ENCODE peak calls at places on chromosomes 2 and 18, in ten cellular contexts. H, L, M, Y, A, I, P, F, U and W are unnamed samples.

GRCh38 chr2:219737270-219737691 is 109.9 kb downstream of the SLC4A3 start:
- DNase-seq in H (peak), L (peak), M (no peak), Y (no peak), A (peak), I (no peak), P (no peak), F (no peak), U (no peak), W (no peak)

GRCh38 chr18:31267823-31268481 is 50.0 kb upstream of the DSG1 start:
- DNase-seq in H (no peak), L (no peak), M (no peak), Y (no peak), A (no peak), I (no peak), P (no peak), F (no peak), U (no peak), W (no peak)

GRCh38 chr2:107259011-107259410 is 373.0 kb upstream of the ST6GAL2 start:
- DNase-seq in H (no peak), L (no peak), M (no peak), Y (no peak), A (no peak), I (no peak), P (no peak), F (no peak), U (no peak), W (no peak)

GRCh38 chr2:174028935-174029334 is 63.8 kb upstream of the SP3 start:
- DNase-seq in H (no peak), L (no peak), M (no peak), Y (no peak), A (no peak), I (no peak), P (no peak), F (no peak), U (no peak), W (no peak)

GRCh38 chr2:194559523-194559922 is 1097.5 kb upstream of the SLC39A10 start:
- DNase-seq in H (no peak), L (no peak), M (no peak), Y (no peak), A (no peak), I (no peak), P (no peak), F (no peak), U (no peak), W (no peak)

GRCh38 chr2:207467716-207468347 is 61.9 kb upstream of the CREB1 start:
- DNase-seq in H (no peak), L (no peak), M (no peak), Y (no peak), A (no peak), I (no peak), P (no peak), F (no peak), U (no peak), W (no peak)

GRCh38 chr2:101251844-101252407 is 760 bp upstream of the CNOT11 start:
- DNase-seq in H (no peak), L (peak), M (peak), Y (peak), A (peak), I (peak), P (no peak), F (peak), U (peak), W (peak)

GRCh38 chr2:240141736-240142135 is 1.3 kb upstream of the OTOS start:
- DNase-seq in H (no peak), L (no peak), M (no peak), Y (no peak), A (no peak), I (no peak), P (no peak), F (no peak), U (no peak), W (no peak)

GRCh38 chr18:21853020-21853419 is 112.4 kb downstream of the MIB1 start:
- DNase-seq in H (no peak), L (no peak), M (peak), Y (no peak), A (no peak), I (no peak), P (no peak), F (no peak), U (no peak), W (no peak)

GRCh38 chr2:135186054-135186453 is 134.0 kb downstream of the RAB3GAP1 start:
- DNase-seq in H (no peak), L (no peak), M (no peak), Y (no peak), A (no peak), I (no peak), P (no peak), F (no peak), U (no peak), W (no peak)

GRCh38 chr2:127675335-127676261 is at the start of gene LIMS2:
- DNase-seq in H (no peak), L (peak), M (no peak), Y (no peak), A (peak), I (no peak), P (no peak), F (no peak), U (no peak), W (no peak)